ENCODE peak calls at places on chromosomes 6 and 20, in four cellular contexts. Y, P, H and N are unnamed samples.

GRCh38 chr6:131861356-131861755 is 53.5 kb downstream of the ENPP1 start:
- DNase-seq in Y (no peak), P (no peak), H (peak), N (no peak)

GRCh38 chr20:1499528-1500420 is 8.6 kb upstream of the SIRPB2 start:
- DNase-seq in Y (peak), P (no peak), H (no peak), N (no peak)

GRCh38 chr6:52491203-52492069 is 71.3 kb downstream of the EFHC1 start:
- DNase-seq in Y (no peak), P (no peak), H (peak), N (no peak)

GRCh38 chr6:31079656-31080261 is 32.6 kb downstream of the C6orf15 start:
- DNase-seq in Y (peak), P (peak), H (peak), N (peak)

GRCh38 chr6:56552212-56553130 is 90.2 kb downstream of the DST start:
- DNase-seq in Y (no peak), P (no peak), H (peak), N (no peak)

GRCh38 chr6:154928325-154928922 is 66.7 kb upstream of the TIAM2 start:
- DNase-seq in Y (peak), P (no peak), H (peak), N (no peak)

GRCh38 chr20:59004493-59004762 is 2.6 kb downstream of the CTSZ start:
- DNase-seq in Y (no peak), P (peak), H (no peak), N (peak)

GRCh38 chr6:20879526-20879925 is 345.3 kb downstream of the CDKAL1 start:
- DNase-seq in Y (no peak), P (no peak), H (no peak), N (no peak)

GRCh38 chr20:25547063-25547462 is 38.3 kb downstream of the NINL start:
- DNase-seq in Y (no peak), P (no peak), H (no peak), N (no peak)

DNA sequence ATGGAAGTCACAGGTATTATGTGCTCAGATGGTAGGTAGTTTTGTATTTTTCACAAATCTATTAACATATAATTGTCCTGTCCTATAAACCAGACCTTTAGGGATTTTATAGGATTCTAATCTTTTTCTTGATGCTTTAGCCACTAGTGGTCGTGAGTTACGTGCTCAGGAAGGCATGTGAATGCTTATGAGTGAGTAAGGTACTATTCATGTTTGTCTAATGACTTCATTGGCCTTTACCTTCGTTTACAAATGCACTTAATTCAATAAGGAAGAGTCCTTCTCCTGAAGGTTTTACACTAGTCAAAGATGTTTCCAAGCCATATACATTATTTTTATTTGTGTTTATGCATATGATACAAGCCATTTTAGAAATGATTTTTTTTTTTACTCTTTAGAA is 23.0 kb downstream of the PACRG start:
- DNase-seq in Y (peak), P (no peak), H (peak), N (no peak)
- TF ChIP-seq CTCF in Y (no peak), P (no peak), H (no peak), N (no peak)

DNA sequence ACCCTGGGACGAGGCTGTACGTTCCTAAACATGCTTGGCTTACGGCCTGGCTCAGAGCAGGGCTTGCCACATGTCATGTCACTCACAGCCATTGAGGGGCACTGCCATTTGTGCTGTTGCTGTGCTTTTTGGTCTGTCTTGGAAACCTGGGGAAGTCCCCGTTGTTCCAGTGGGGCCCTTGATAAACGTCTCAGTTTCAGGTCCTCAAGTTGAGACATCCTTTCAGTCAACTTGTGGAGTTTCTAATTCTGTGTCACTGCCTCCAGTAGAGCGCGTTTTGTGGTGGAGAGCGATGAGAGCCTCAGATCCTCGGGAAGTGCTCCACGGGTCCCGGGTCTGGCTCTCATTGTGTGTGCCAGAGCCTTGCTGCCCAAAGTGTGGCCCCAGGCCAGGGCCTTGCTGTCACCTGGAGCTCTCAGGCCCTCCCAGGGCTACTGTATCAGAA is 43.0 kb upstream of the CCR6 start:
- DNase-seq in Y (no peak), P (no peak), H (no peak), N (peak)
- TF ChIP-seq CTCF in Y (no peak), P (no peak), H (no peak), N (peak)

DNA sequence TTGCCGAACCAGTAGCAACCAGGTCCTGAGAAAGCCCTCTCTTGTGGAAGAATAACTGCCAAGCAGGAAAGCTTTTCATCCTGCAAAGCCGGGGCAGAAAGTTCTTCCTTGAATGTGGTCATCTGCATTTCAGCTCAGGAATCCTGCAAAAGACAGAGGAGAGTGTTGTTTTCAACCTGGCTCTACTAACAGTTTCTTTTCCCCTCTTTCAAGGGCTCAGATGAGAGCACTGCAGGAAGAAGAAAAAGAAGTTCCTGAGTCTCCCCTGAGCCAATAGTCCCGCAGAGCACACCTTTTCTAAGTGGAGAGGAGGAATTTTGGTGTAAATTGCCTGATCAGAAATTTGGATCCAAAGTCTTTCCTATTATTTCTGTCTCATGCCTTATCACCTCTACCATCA is 10.7 kb downstream of the HLA-DRB1 start:
- DNase-seq in Y (no peak), P (no peak), H (no peak), N (no peak)
- TF ChIP-seq CTCF in Y (no peak), P (no peak), H (no peak), N (no peak)

GRCh38 chr20:17617868-17618672 is 48.2 kb downstream of the DSTN start:
- DNase-seq in Y (no peak), P (no peak), H (no peak), N (no peak)
- TF ChIP-seq CTCF in Y (no peak), P (no peak), H (no peak), N (no peak)

GRCh38 chr6:108966855-108967755 is 118.9 kb downstream of the ARMC2 start:
- DNase-seq in Y (peak), P (peak), H (peak), N (peak)
- TF ChIP-seq CTCF in Y (no peak), P (no peak), H (no peak), N (no peak)

DNA sequence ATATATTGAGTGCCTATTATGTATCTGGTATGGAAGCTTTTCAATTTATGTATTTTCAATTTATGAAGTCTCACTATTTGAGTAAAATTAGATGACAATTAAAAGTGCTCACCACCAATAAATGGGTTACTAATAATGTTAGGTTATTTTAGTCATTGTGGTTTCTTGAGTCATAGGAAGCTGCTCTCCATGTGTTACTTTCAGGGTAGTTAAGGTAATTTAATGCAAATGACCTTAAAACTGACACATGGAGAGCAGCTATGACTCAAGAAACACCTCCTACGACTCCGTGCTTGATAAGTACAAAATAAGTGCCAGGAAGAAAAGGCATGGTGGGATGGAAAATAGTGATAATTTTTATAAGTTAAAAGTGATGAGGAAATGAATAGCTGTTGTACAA is 16.5 kb upstream of the TINAG start:
- DNase-seq in Y (no peak), P (no peak), H (peak), N (no peak)
- TF ChIP-seq CTCF in Y (no peak), P (no peak), H (no peak), N (no peak)

GRCh38 chr6:7899046-7899888 is 11.3 kb downstream of the TXNDC5 start:
- DNase-seq in Y (peak), P (no peak), H (no peak), N (no peak)
- TF ChIP-seq CTCF in Y (peak), P (no peak), H (no peak), N (no peak)